ENCODE peak calls at places on chromosomes 2 and 18, in ten cellular contexts. F, A, G, P, V, W, S, E, J and T are unnamed samples.

GRCh38 chr2:55048514-55048924 is 1.7 kb downstream of the RTN4 start:
- DNase-seq in F (peak; percentile 63), A (no peak), G (no peak), P (peak; percentile 26), V (no peak), W (no peak), S (no peak), E (no peak), J (no peak), T (no peak)

GRCh38 chr18:78115896-78116561 is 863.6 kb upstream of the SALL3 start:
- DNase-seq in F (no peak), A (no peak), G (no peak), P (no peak), V (no peak), W (no peak), S (no peak), E (no peak), J (no peak), T (no peak)

GRCh38 chr2:240205763-240206162 is 65.3 kb upstream of the OTOS start:
- DNase-seq in F (no peak), A (no peak), G (no peak), P (no peak), V (no peak), W (no peak), S (no peak), E (no peak), J (no peak), T (no peak)

GRCh38 chr2:177106212-177106611 is 106.4 kb upstream of the HNRNPA3 start:
- DNase-seq in F (no peak), A (no peak), G (no peak), P (peak; percentile 8), V (no peak), W (no peak), S (no peak), E (no peak), J (no peak), T (no peak)

GRCh38 chr2:71620116-71620515 is 166.8 kb downstream of the DYSF start:
- DNase-seq in F (no peak), A (no peak), G (no peak), P (no peak), V (no peak), W (no peak), S (no peak), E (no peak), J (no peak), T (no peak)

GRCh38 chr2:20215183-20216040 is 9.5 kb downstream of the SDC1 start:
- DNase-seq in F (no peak), A (no peak), G (no peak), P (no peak), V (no peak), W (no peak), S (no peak), E (no peak), J (no peak), T (no peak)

GRCh38 chr2:158179660-158180059 is 78.0 kb downstream of the UPP2 start:
- DNase-seq in F (no peak), A (no peak), G (no peak), P (peak; percentile 6), V (no peak), W (no peak), S (no peak), E (no peak), J (no peak), T (no peak)

GRCh38 chr2:230330206-230330605 is 3.2 kb downstream of the SP140L start:
- DNase-seq in F (no peak), A (no peak), G (no peak), P (no peak), V (no peak), W (no peak), S (no peak), E (no peak), J (no peak), T (no peak)

GRCh38 chr2:185132501-185133041 is 534.2 kb downstream of the ZNF804A start:
- DNase-seq in F (no peak), A (no peak), G (no peak), P (no peak), V (no peak), W (no peak), S (no peak), E (no peak), J (no peak), T (no peak)

GRCh38 chr2:73830871-73831401 is 2.2 kb downstream of the STAMBP start:
- DNase-seq in F (no peak), A (no peak), G (no peak), P (no peak), V (peak; percentile 7), W (no peak), S (no peak), E (no peak), J (no peak), T (peak; percentile 26)

GRCh38 chr18:48325115-48325670 is 84.0 kb downstream of the ZBTB7C start:
- DNase-seq in F (no peak), A (no peak), G (no peak), P (no peak), V (no peak), W (no peak), S (no peak), E (no peak), J (no peak), T (no peak)

GRCh38 chr18:22088029-22088428 is 81.4 kb upstream of the GATA6 start:
- DNase-seq in F (no peak), A (no peak), G (no peak), P (no peak), V (no peak), W (no peak), S (no peak), E (no peak), J (no peak), T (no peak)

GRCh38 chr2:100554788-100555407 is 7.9 kb upstream of the PDCL3 start:
- DNase-seq in F (no peak), A (no peak), G (peak; percentile 16), P (no peak), V (peak; percentile 36), W (peak; percentile 18), S (peak; percentile 34), E (peak; percentile 22), J (no peak), T (no peak)

GRCh38 chr2:234978466-234979203 is 26.8 kb downstream of the SH3BP4 start:
- DNase-seq in F (peak; percentile 34), A (no peak), G (no peak), P (no peak), V (no peak), W (no peak), S (no peak), E (no peak), J (no peak), T (no peak)

GRCh38 chr2:28960401-28960800 is 20.7 kb upstream of the TOGARAM2 start:
- DNase-seq in F (no peak), A (no peak), G (no peak), P (no peak), V (no peak), W (no peak), S (no peak), E (no peak), J (no peak), T (no peak)

GRCh38 chr2:132766573-132766972 is 96.6 kb upstream of the LYPD1 start:
- DNase-seq in F (no peak), A (no peak), G (no peak), P (no peak), V (no peak), W (no peak), S (no peak), E (no peak), J (no peak), T (no peak)

GRCh38 chr18:24915547-24915946 is 436.4 kb downstream of the ZNF521 start:
- DNase-seq in F (no peak), A (no peak), G (no peak), P (no peak), V (no peak), W (no peak), S (no peak), E (no peak), J (no peak), T (peak; percentile 18)

GRCh38 chr2:109381327-109381820 is 232.4 kb downstream of the SEPTIN10 start:
- DNase-seq in F (no peak), A (no peak), G (no peak), P (no peak), V (no peak), W (no peak), S (no peak), E (no peak), J (no peak), T (no peak)

GRCh38 chr2:39660612-39661196 is 5.0 kb upstream of the TMEM178A start:
- DNase-seq in F (no peak), A (no peak), G (no peak), P (no peak), V (no peak), W (no peak), S (no peak), E (no peak), J (no peak), T (no peak)

GRCh38 chr2:3628800-3629199 is 29.2 kb upstream of the ALLC start:
- DNase-seq in F (no peak), A (no peak), G (no peak), P (no peak), V (no peak), W (no peak), S (no peak), E (peak; percentile 5), J (no peak), T (no peak)

GRCh38 chr2:98487806-98488189 is 43.1 kb downstream of the INPP4A start:
- DNase-seq in F (no peak), A (no peak), G (peak; percentile 33), P (no peak), V (peak; percentile 53), W (no peak), S (no peak), E (peak; percentile 61), J (no peak), T (no peak)

GRCh38 chr2:160432633-160433032 is 61.0 kb downstream of the RBMS1 start:
- DNase-seq in F (no peak), A (no peak), G (no peak), P (no peak), V (no peak), W (no peak), S (no peak), E (no peak), J (peak; percentile 18), T (no peak)

GRCh38 chr18:79677840-79678239 is 1.8 kb upstream of the CTDP1 start:
- DNase-seq in F (no peak), A (no peak), G (no peak), P (no peak), V (no peak), W (no peak), S (no peak), E (no peak), J (no peak), T (no peak)

GRCh38 chr2:232323328-232323650 is 55.3 kb upstream of the ALPP start:
- DNase-seq in F (no peak), A (no peak), G (no peak), P (no peak), V (no peak), W (no peak), S (no peak), E (no peak), J (no peak), T (no peak)

GRCh38 chr2:99512081-99512480 is 22.3 kb upstream of the REV1 start:
- DNase-seq in F (no peak), A (no peak), G (no peak), P (no peak), V (no peak), W (no peak), S (no peak), E (no peak), J (no peak), T (no peak)

GRCh38 chr2:120596191-120596781 is 139.4 kb upstream of the GLI2 start:
- DNase-seq in F (no peak), A (no peak), G (no peak), P (no peak), V (no peak), W (no peak), S (no peak), E (no peak), J (no peak), T (no peak)

GRCh38 chr18:26863122-26863879 is 2.2 kb downstream of the AQP4 start:
- DNase-seq in F (peak; percentile 77), A (no peak), G (no peak), P (no peak), V (no peak), W (no peak), S (no peak), E (no peak), J (no peak), T (no peak)

GRCh38 chr2:147345246-147345645 is 499.6 kb upstream of the ACVR2A start:
- DNase-seq in F (no peak), A (no peak), G (no peak), P (no peak), V (no peak), W (no peak), S (no peak), E (no peak), J (peak; percentile 7), T (no peak)